ENCODE peak calls at places on chromosome 13, in nine cellular contexts. P is Karpas-422, S is PC-9, J is tibial artery, H is mucosa of descending colon, B is hepatocyte, E is cardiac muscle cell, W is adrenal gland, Q is fibroblast of the aortic adventitia. A is an unnamed sample.

GRCh38 chr13:37484056-37484455 is 114.5 kb downstream of the POSTN start:
- DNase-seq in J (no peak), P (no peak), E (no peak), H (no peak), S (no peak), Q (peak; percentile 62), B (no peak), W (no peak), A (no peak)

GRCh38 chr13:100495455-100495854 is 93.1 kb downstream of the GGACT start:
- DNase-seq in H (no peak), B (no peak), P (no peak), S (no peak), E (no peak), Q (no peak), W (no peak), J (no peak), A (no peak)

GRCh38 chr13:27928805-27929753 is 9.3 kb downstream of the PDX1 start:
- DNase-seq in J (no peak), W (no peak), B (no peak), S (no peak), H (no peak), E (no peak), P (no peak), Q (no peak), A (no peak)

GRCh38 chr13:27012482-27013197 is 159.0 kb downstream of the USP12 start:
- DNase-seq in J (no peak), E (no peak), S (peak; percentile 77), P (no peak), B (no peak), H (no peak), W (peak; percentile 49), Q (peak; percentile 75), A (no peak)

GRCh38 chr13:48401480-48401879 is 11.4 kb downstream of the LPAR6 start:
- DNase-seq in B (no peak), S (no peak), H (no peak), Q (peak; percentile 18), E (no peak), J (no peak), W (no peak), P (no peak), A (no peak)

GRCh38 chr13:110449225-110450015 is 112.1 kb downstream of the RAB20 start:
- DNase-seq in J (no peak), W (no peak), S (no peak), B (no peak), E (no peak), H (no peak), Q (no peak), P (no peak), A (no peak)

GRCh38 chr13:109285586-109285985 is 500.8 kb downstream of the IRS2 start:
- DNase-seq in J (no peak), W (no peak), B (no peak), H (no peak), P (no peak), E (no peak), Q (no peak), S (no peak), A (no peak)

GRCh38 chr13:102289606-102290005 is 112.2 kb downstream of the FGF14 start:
- DNase-seq in H (no peak), Q (no peak), E (no peak), J (no peak), P (no peak), S (no peak), W (no peak), B (no peak), A (no peak)

GRCh38 chr13:29165840-29166239 is 345.7 kb downstream of the MTUS2 start:
- DNase-seq in E (no peak), H (no peak), Q (no peak), P (no peak), W (no peak), S (no peak), J (no peak), B (no peak), A (no peak)

GRCh38 chr13:106874308-106874707 is 306.4 kb upstream of the ARGLU1 start:
- DNase-seq in W (no peak), E (no peak), P (no peak), J (no peak), S (no peak), B (no peak), H (no peak), Q (no peak), A (no peak)

GRCh38 chr13:48571121-48571901 is 38.4 kb upstream of the RCBTB2 start:
- DNase-seq in H (no peak), E (peak; percentile 36), Q (peak; percentile 79), B (peak; percentile 38), J (peak; percentile 35), S (no peak), P (peak; percentile 71), W (no peak), A (no peak)

GRCh38 chr13:65940720-65941119 is 1289.4 kb downstream of the PCDH9 start:
- DNase-seq in W (no peak), J (no peak), Q (no peak), E (no peak), H (no peak), S (no peak), B (no peak), P (no peak), A (no peak)

GRCh38 chr13:48156466-48156865 is 61.6 kb upstream of the MED4 start:
- DNase-seq in J (peak; percentile 36), Q (no peak), H (peak; percentile 53), P (peak; percentile 50), B (no peak), E (no peak), W (no peak), S (no peak), A (no peak)

GRCh38 chr13:44653261-44653660 is 77.1 kb upstream of the TSC22D1 start:
- DNase-seq in H (no peak), E (no peak), Q (peak; percentile 50), W (no peak), S (peak; percentile 50), P (no peak), J (no peak), B (no peak), A (no peak)

GRCh38 chr13:109412232-109412935 is 374.0 kb downstream of the IRS2 start:
- DNase-seq in H (peak; percentile 35), Q (no peak), B (peak; percentile 73), J (no peak), S (no peak), P (no peak), W (peak; percentile 71), E (peak; percentile 91), A (no peak)

GRCh38 chr13:30750036-30750435 is 14.7 kb downstream of the ALOX5AP start:
- DNase-seq in H (no peak), E (no peak), J (no peak), P (no peak), S (no peak), B (no peak), W (no peak), Q (peak; percentile 25), A (no peak)

GRCh38 chr13:66224644-66225043 is 1005.5 kb downstream of the PCDH9 start:
- DNase-seq in B (no peak), W (no peak), J (no peak), S (no peak), P (no peak), H (no peak), Q (no peak), E (no peak), A (no peak)

GRCh38 chr13:44249439-44249838 is 124.2 kb upstream of the SERP2 start:
- DNase-seq in E (no peak), S (peak; percentile 54), P (no peak), B (peak; percentile 49), J (peak; percentile 65), Q (peak; percentile 89), W (no peak), H (peak; percentile 59), A (peak; percentile 76)

GRCh38 chr13:72782717-72783116 is 784 bp downstream of the PIBF1 start:
- DNase-seq in P (peak; percentile 63), B (no peak), Q (peak; percentile 25), J (no peak), S (no peak), H (peak; percentile 23), W (no peak), E (no peak), A (no peak)

GRCh38 chr13:26011996-26012688 is 39.7 kb downstream of the SHISA2 start:
- DNase-seq in W (peak; percentile 14), P (no peak), E (no peak), B (no peak), Q (no peak), J (no peak), H (peak; percentile 14), S (no peak), A (no peak)

DNA sequence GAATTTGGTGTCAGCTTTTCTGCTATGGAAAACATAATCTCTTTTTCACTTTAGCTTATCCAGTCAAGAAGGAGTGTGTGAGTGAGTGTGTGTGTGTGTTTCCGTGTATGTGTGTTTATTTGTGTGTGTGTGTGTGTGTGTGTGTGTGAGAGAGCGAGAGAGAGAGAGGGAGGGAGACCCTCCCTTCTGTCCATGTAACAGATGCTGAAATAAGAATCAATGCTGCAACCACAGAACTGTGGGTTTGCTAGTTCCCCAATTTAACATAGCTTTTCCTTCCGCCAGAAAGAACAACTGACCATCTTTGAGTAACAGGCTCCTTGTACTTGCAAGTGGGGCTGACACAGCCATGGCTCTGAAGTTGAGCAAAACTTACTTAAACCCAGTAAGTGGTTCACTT is 5.2 kb downstream of the LCP1 start:
- DNase-seq in S (no peak), B (no peak), E (no peak), W (no peak), H (peak; percentile 42), Q (no peak), P (peak; percentile 80), J (peak; percentile 31), A (peak; percentile 30)
- H3K4me3 ChIP-seq in S (no peak overlapping the region), B (no peak overlapping the region), E (no peak overlapping the region), W (peak overlapping the region; percentile 0), H (no peak overlapping the region), Q (no peak overlapping the region), P (peak overlapping the region; percentile 54), J (no peak overlapping the region), A (no peak overlapping the region)

GRCh38 chr13:78497702-78498319 is 105.5 kb downstream of the POU4F1 start:
- DNase-seq in B (no peak), Q (no peak), E (no peak), S (no peak), W (no peak), H (no peak), J (no peak), P (no peak), A (no peak)
- H3K4me3 ChIP-seq in B (no peak overlapping the region), Q (no peak overlapping the region), E (no peak overlapping the region), S (no peak overlapping the region), W (no peak overlapping the region), H (no peak overlapping the region), J (no peak overlapping the region), P (no peak overlapping the region), A (no peak overlapping the region)

GRCh38 chr13:83881917-83882625 is at the start of gene SLITRK1:
- DNase-seq in B (peak; percentile 80), W (peak; percentile 59), J (no peak), S (no peak), Q (peak; percentile 63), P (no peak), H (peak; percentile 3), E (peak; percentile 91), A (no peak)
- H3K4me3 ChIP-seq in B (no peak within 1 kb of the TSS), W (no peak within 1 kb of the TSS), J (no peak within 1 kb of the TSS), S (no peak within 1 kb of the TSS), Q (peak within 1 kb of the TSS; percentile 52), P (no peak within 1 kb of the TSS), H (no peak within 1 kb of the TSS), E (peak within 1 kb of the TSS; percentile 24), A (peak within 1 kb of the TSS; percentile 31)

DNA sequence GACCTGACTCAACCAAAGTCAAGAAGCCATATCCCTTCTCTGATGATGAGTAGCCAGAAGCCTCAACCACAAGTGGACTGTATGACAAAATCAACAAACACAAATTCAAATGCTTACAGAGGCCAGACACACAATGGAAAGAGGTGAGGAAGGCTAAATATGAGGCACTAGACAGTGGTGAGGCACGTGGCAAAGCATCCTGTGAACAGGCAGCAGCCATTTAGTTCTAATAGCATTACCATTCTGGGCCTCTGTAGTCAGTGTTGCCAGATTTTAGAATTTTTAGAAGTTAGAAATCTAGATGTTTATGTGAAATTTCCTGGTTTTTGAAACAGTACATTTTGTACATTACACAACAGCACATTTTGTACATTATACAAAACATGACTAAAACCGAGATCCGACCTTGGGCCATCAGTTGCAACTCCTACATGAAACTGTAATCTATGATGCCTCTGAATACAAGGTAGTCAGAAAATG is 403.3 kb downstream of the COG6 start:
- DNase-seq in Q (no peak), W (no peak), S (no peak), H (no peak), J (no peak), P (no peak), E (no peak), B (no peak), A (no peak)
- H3K4me3 ChIP-seq in Q (no peak overlapping the region), W (no peak overlapping the region), S (no peak overlapping the region), H (no peak overlapping the region), J (no peak overlapping the region), P (no peak overlapping the region), E (no peak overlapping the region), B (no peak overlapping the region), A (no peak overlapping the region)

A was measured in tibial nerve.